ENCODE peak calls at places on chromosomes 3 and 15, in six cellular contexts. U is stimulated activated CD4-positive, alpha-beta T cell treated with anti-CD3 and anti-CD28 coated beads, Interleukin-12 subunit alpha, Interleukin-12 subunit beta, amount 100 ng/mL, for 4 hours; T is kidney; E is T-helper 9 cell; D is 8988T; J is AG09319. S is an unnamed sample.
A peak's percentile ranks its signal among the peaks of the same experiment; 100 is the strongest.

GRCh38 chr3:67737158-67737557 is 82.7 kb upstream of the SUCLG2 start:
- DNase-seq in U (no peak), T (no peak), E (no peak), D (no peak), J (no peak), S (no peak)

GRCh38 chr3:105866656-105867653 is 1.9 kb downstream of the CBLB start:
- DNase-seq in U (no peak), T (no peak), E (no peak), D (no peak), J (no peak), S (no peak)

GRCh38 chr3:169041677-169042171 is 621.8 kb downstream of the MECOM start:
- DNase-seq in U (no peak), T (no peak), E (no peak), D (no peak), J (peak; percentile 28), S (peak; percentile 25)

GRCh38 chr15:77659350-77660321 is 26.9 kb upstream of the LINGO1 start:
- DNase-seq in U (peak; percentile 12), T (no peak), E (no peak), D (peak; percentile 85), J (peak; percentile 4), S (peak; percentile 65)

GRCh38 chr3:128698211-128699011 is 27.6 kb upstream of the RAB7A start:
- DNase-seq in U (peak; percentile 22), T (peak; percentile 83), E (peak; percentile 13), D (peak; percentile 67), J (no peak), S (no peak)

GRCh38 chr3:192684151-192684550 is 43.2 kb downstream of the FGF12 start:
- DNase-seq in U (no peak), T (no peak), E (no peak), D (no peak), J (no peak), S (no peak)

GRCh38 chr3:105786241-105786640 is 82.6 kb downstream of the CBLB start:
- DNase-seq in U (no peak), T (no peak), E (no peak), D (no peak), J (no peak), S (no peak)

GRCh38 chr15:51132384-51133139 is 37.9 kb upstream of the TNFAIP8L3 start:
- DNase-seq in U (no peak), T (no peak), E (no peak), D (no peak), J (peak; percentile 31), S (peak; percentile 6)

GRCh38 chr15:101504866-101505609 is 15.5 kb upstream of the PCSK6 start:
- DNase-seq in U (no peak), T (no peak), E (no peak), D (no peak), J (no peak), S (no peak)